ENCODE peak calls at places on chromosomes 16 and 17, in nine cellular contexts. C is body of pancreas, Z is BE2C, V is left ventricle myocardium inferior, Y is fibroblast of the aortic adventitia, A is Peyer's patch, I is HCT116, G is lower leg skin, T is adrenal gland. H is an unnamed sample.

GRCh38 chr16:30065943-30066881 is 652 bp downstream of the ALDOA start:
- DNase-seq in C (peak), Z (peak), V (no peak), Y (peak), A (peak), I (no peak), G (no peak), T (peak), H (peak)

GRCh38 chr16:851871-852270 is 51.3 kb upstream of the GNG13 start:
- DNase-seq in C (no peak), Z (no peak), V (no peak), Y (no peak), A (no peak), I (no peak), G (no peak), T (peak), H (no peak)

GRCh38 chr16:6165330-6165984 is 1067.9 kb upstream of the EEF2KMT start:
- DNase-seq in C (no peak), Z (no peak), V (no peak), Y (no peak), A (no peak), I (no peak), G (no peak), T (no peak), H (peak)

GRCh38 chr16:85042126-85042525 is 14.5 kb downstream of the KIAA0513 start:
- DNase-seq in C (no peak), Z (no peak), V (no peak), Y (no peak), A (no peak), I (no peak), G (no peak), T (no peak), H (no peak)

GRCh38 chr17:67628580-67629013 is 89.1 kb upstream of the NOL11 start:
- DNase-seq in C (peak), Z (peak), V (peak), Y (no peak), A (no peak), I (no peak), G (no peak), T (peak), H (no peak)

GRCh38 chr17:28700278-28700677 is 11.4 kb downstream of the PROCA1 start:
- DNase-seq in C (no peak), Z (no peak), V (no peak), Y (no peak), A (no peak), I (no peak), G (no peak), T (no peak), H (no peak)

GRCh38 chr17:80789356-80789902 is 202.2 kb upstream of the CHMP6 start:
- DNase-seq in C (no peak), Z (peak), V (no peak), Y (peak), A (no peak), I (peak), G (peak), T (peak), H (peak)

GRCh38 chr17:59003860-59004259 is 102.8 kb downstream of the TRIM37 start:
- DNase-seq in C (no peak), Z (no peak), V (no peak), Y (no peak), A (no peak), I (no peak), G (no peak), T (no peak), H (no peak)

GRCh38 chr17:35051183-35051578 is 12.3 kb downstream of the RFFL start:
- DNase-seq in C (no peak), Z (no peak), V (no peak), Y (no peak), A (no peak), I (no peak), G (no peak), T (no peak), H (no peak)

GRCh38 chr17:63622571-63623390 is 564 bp downstream of the MAP3K3 start:
- DNase-seq in C (peak), Z (peak), V (peak), Y (peak), A (peak), I (no peak), G (peak), T (peak), H (peak)

GRCh38 chr16:50204426-50205108 is 51.5 kb downstream of the TENT4B start:
- DNase-seq in C (no peak), Z (no peak), V (no peak), Y (no peak), A (no peak), I (no peak), G (no peak), T (no peak), H (no peak)

GRCh38 chr17:80463784-80464400 is 12.5 kb downstream of the NPTX1 start:
- DNase-seq in C (no peak), Z (no peak), V (no peak), Y (no peak), A (no peak), I (no peak), G (no peak), T (no peak), H (no peak)

GRCh38 chr16:54455021-54455725 is 168.6 kb upstream of the IRX3 start:
- DNase-seq in C (no peak), Z (no peak), V (no peak), Y (no peak), A (no peak), I (no peak), G (no peak), T (no peak), H (no peak)

GRCh38 chr16:3152273-3153076 is 17.6 kb downstream of the ZNF213 start:
- DNase-seq in C (peak), Z (peak), V (peak), Y (peak), A (peak), I (peak), G (peak), T (peak), H (peak)

GRCh38 chr17:19762515-19762961 is 14.4 kb upstream of the ALDH3A1 start:
- DNase-seq in C (peak), Z (peak), V (peak), Y (peak), A (peak), I (no peak), G (no peak), T (peak), H (peak)
- TF ChIP-seq CTCF in C (peak), Z (peak), V (peak), Y (peak), A (peak), I (peak), G (no peak), T (peak), H (peak)

GRCh38 chr16:17303101-17303500 is 167.7 kb downstream of the XYLT1 start:
- DNase-seq in C (no peak), Z (no peak), V (no peak), Y (no peak), A (peak), I (no peak), G (no peak), T (no peak), H (no peak)
- H3K4me3 ChIP-seq in C (no peak), Z (no peak), V (no peak), Y (no peak), A (no peak), I (no peak), G (no peak), T (no peak), H (no peak)

DNA sequence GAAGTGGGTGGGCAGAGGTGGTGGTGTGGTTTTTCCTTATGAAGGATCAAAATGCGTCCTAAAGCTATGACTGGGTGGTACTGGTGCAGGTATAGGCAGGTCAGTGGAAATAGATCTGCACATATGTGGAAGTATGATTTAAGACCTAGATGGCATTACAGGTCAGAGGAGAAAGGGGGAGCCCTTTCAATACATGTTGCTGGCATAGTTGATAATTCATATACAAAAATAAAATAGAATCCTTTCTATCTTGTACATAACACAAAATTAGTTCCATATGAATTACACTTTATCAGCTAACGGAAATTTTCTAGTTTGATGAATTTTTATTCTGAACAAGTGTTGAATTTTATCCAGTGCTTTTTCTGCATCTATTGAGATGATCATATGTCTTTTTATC is 20.8 kb upstream of the PIK3R5 start:
- DNase-seq in C (no peak), Z (no peak), V (no peak), Y (no peak), A (no peak), I (no peak), G (no peak), T (no peak), H (no peak)
- TF ChIP-seq CTCF in C (no peak), Z (no peak), V (no peak), Y (no peak), A (no peak), I (no peak), G (no peak), T (no peak), H (no peak)

GRCh38 chr17:42315402-42316156 is 27.3 kb downstream of the STAT5A start:
- DNase-seq in C (no peak), Z (no peak), V (no peak), Y (no peak), A (peak), I (no peak), G (no peak), T (no peak), H (no peak)
- H3K4me3 ChIP-seq in C (no peak), Z (no peak), V (no peak), Y (no peak), A (no peak), I (no peak), G (no peak), T (no peak), H (no peak)

GRCh38 chr16:4367393-4367856 is 4.2 kb upstream of the VASN start:
- DNase-seq in C (no peak), Z (no peak), V (no peak), Y (no peak), A (no peak), I (no peak), G (no peak), T (no peak), H (no peak)
- TF ChIP-seq CTCF in C (no peak), Z (no peak), V (no peak), Y (no peak), A (no peak), I (no peak), G (no peak), T (no peak), H (no peak)

GRCh38 chr16:28212532-28212873 is 738 bp upstream of the XPO6 start:
- DNase-seq in C (peak), Z (no peak), V (no peak), Y (peak), A (no peak), I (peak), G (no peak), T (no peak), H (peak)
- H3K4me3 ChIP-seq in C (no peak), Z (peak), V (peak), Y (peak), A (no peak), I (peak), G (no peak), T (peak), H (peak)

GRCh38 chr17:76781056-76781982 is 43.4 kb downstream of the MFSD11 start:
- DNase-seq in C (no peak), Z (no peak), V (no peak), Y (no peak), A (no peak), I (no peak), G (no peak), T (no peak), H (no peak)
- TF ChIP-seq CTCF in C (no peak), Z (peak), V (no peak), Y (no peak), A (no peak), I (no peak), G (no peak), T (no peak), H (no peak)